ENCODE peak calls at places on chromosomes 6 and 20, in four cellular contexts. K, Q, U and A are unnamed samples.

GRCh38 chr6:122033564-122034181 is 365.8 kb upstream of the HSF2 start:
- DNase-seq in K (peak; percentile 70), Q (peak; percentile 69), U (no peak), A (peak; percentile 15)

GRCh38 chr20:20368414-20369352 is 779 bp downstream of the INSM1 start:
- DNase-seq in K (no peak), Q (no peak), U (no peak), A (no peak)

GRCh38 chr20:32240220-32240619 is 32.5 kb downstream of the POFUT1 start:
- DNase-seq in K (no peak), Q (no peak), U (no peak), A (no peak)

GRCh38 chr20:37901667-37902503 is 1.0 kb upstream of the VSTM2L start:
- DNase-seq in K (peak; percentile 60), Q (peak; percentile 31), U (no peak), A (peak; percentile 80)

GRCh38 chr6:158086054-158086705 is 81.9 kb downstream of the SERAC1 start:
- DNase-seq in K (peak; percentile 64), Q (no peak), U (no peak), A (no peak)

GRCh38 chr6:36840471-36841461 is 1.5 kb upstream of the CPNE5 start:
- DNase-seq in K (no peak), Q (no peak), U (no peak), A (no peak)

GRCh38 chr20:56964886-56965285 is 301.6 kb downstream of the BMP7 start:
- DNase-seq in K (no peak), Q (no peak), U (no peak), A (no peak)

GRCh38 chr6:52622810-52623209 is 46.0 kb upstream of the TRAM2 start:
- DNase-seq in K (no peak), Q (no peak), U (no peak), A (no peak)

GRCh38 chr6:43052842-43053544 is 658 bp downstream of the CUL7 start:
- DNase-seq in K (peak; percentile 20), Q (peak; percentile 53), U (no peak), A (no peak)

GRCh38 chr6:4817551-4817950 is 41.3 kb downstream of the CDYL start:
- DNase-seq in K (peak; percentile 52), Q (no peak), U (no peak), A (no peak)

GRCh38 chr20:61502433-61502832 is 250.4 kb downstream of the CDH4 start:
- DNase-seq in K (peak; percentile 50), Q (no peak), U (no peak), A (no peak)

GRCh38 chr6:128519132-128519930 is 1.1 kb downstream of the PTPRK start:
- DNase-seq in K (peak; percentile 45), Q (peak; percentile 69), U (no peak), A (no peak)

GRCh38 chr6:49632712-49633111 is 3.9 kb downstream of the RHAG start:
- DNase-seq in K (no peak), Q (no peak), U (no peak), A (no peak)

GRCh38 chr6:3847521-3847920 is 1.7 kb upstream of the FAM50B start:
- DNase-seq in K (peak; percentile 36), Q (peak; percentile 36), U (no peak), A (no peak)

GRCh38 chr20:38094373-38094775 is 60.8 kb downstream of the RPRD1B start:
- DNase-seq in K (peak; percentile 85), Q (peak; percentile 72), U (peak; percentile 73), A (peak; percentile 78)

GRCh38 chr6:160756871-160757270 is 54.8 kb downstream of the PLG start:
- DNase-seq in K (no peak), Q (no peak), U (no peak), A (no peak)

GRCh38 chr6:23637296-23637695 is 488.7 kb upstream of the NRSN1 start:
- DNase-seq in K (no peak), Q (no peak), U (no peak), A (no peak)

GRCh38 chr6:128036808-128037570 is 136.1 kb upstream of the THEMIS start:
- DNase-seq in K (no peak), Q (no peak), U (no peak), A (no peak)

GRCh38 chr6:123118811-123119210 is 122.8 kb downstream of the CLVS2 start:
- DNase-seq in K (no peak), Q (no peak), U (no peak), A (no peak)

GRCh38 chr6:16676978-16677377 is 84.3 kb downstream of the ATXN1 start:
- DNase-seq in K (peak; percentile 64), Q (no peak), U (no peak), A (no peak)

GRCh38 chr6:167760979-167761793 is 65.5 kb upstream of the AFDN start:
- DNase-seq in K (peak; percentile 0), Q (peak; percentile 84), U (no peak), A (no peak)

GRCh38 chr6:53179961-53180651 is 31.5 kb upstream of the GCM1 start:
- DNase-seq in K (peak; percentile 33), Q (peak; percentile 89), U (no peak), A (no peak)

GRCh38 chr6:21001736-21002135 is 467.5 kb downstream of the CDKAL1 start:
- DNase-seq in K (peak; percentile 12), Q (no peak), U (no peak), A (no peak)

GRCh38 chr6:70172252-70172651 is 130.6 kb downstream of the COL9A1 start:
- DNase-seq in K (no peak), Q (no peak), U (no peak), A (no peak)

GRCh38 chr20:44010162-44010704 is 95.6 kb downstream of the TOX2 start:
- DNase-seq in K (no peak), Q (no peak), U (no peak), A (peak; percentile 75)

GRCh38 chr20:25238319-25239037 is 9.4 kb upstream of the PYGB start:
- DNase-seq in K (peak; percentile 73), Q (no peak), U (no peak), A (no peak)

GRCh38 chr20:51163996-51164600 is 141.2 kb upstream of the KCNG1 start:
- DNase-seq in K (no peak), Q (no peak), U (no peak), A (no peak)

GRCh38 chr20:49989234-49990065 is 6.7 kb downstream of the SNAI1 start:
- DNase-seq in K (peak; percentile 87), Q (peak; percentile 71), U (no peak), A (no peak)

GRCh38 chr20:23269954-23270353 is 80.6 kb upstream of the NXT1 start:
- DNase-seq in K (no peak), Q (peak; percentile 91), U (no peak), A (no peak)

GRCh38 chr6:19737968-19738367 is 99.2 kb upstream of the ID4 start:
- DNase-seq in K (no peak), Q (no peak), U (no peak), A (no peak)

GRCh38 chr6:94362061-94362864 is 942.9 kb upstream of the EPHA7 start:
- DNase-seq in K (no peak), Q (no peak), U (no peak), A (no peak)

GRCh38 chr6:161549977-161550655 is 276.3 kb upstream of the AGPAT4 start:
- DNase-seq in K (no peak), Q (no peak), U (no peak), A (peak; percentile 18)

GRCh38 chr6:139679516-139680179 is 305.2 kb upstream of the CITED2 start:
- DNase-seq in K (peak; percentile 45), Q (peak; percentile 35), U (no peak), A (no peak)
- TF ChIP-seq FOS in K (no peak), Q (no peak), U (no peak), A (no peak)

DNA sequence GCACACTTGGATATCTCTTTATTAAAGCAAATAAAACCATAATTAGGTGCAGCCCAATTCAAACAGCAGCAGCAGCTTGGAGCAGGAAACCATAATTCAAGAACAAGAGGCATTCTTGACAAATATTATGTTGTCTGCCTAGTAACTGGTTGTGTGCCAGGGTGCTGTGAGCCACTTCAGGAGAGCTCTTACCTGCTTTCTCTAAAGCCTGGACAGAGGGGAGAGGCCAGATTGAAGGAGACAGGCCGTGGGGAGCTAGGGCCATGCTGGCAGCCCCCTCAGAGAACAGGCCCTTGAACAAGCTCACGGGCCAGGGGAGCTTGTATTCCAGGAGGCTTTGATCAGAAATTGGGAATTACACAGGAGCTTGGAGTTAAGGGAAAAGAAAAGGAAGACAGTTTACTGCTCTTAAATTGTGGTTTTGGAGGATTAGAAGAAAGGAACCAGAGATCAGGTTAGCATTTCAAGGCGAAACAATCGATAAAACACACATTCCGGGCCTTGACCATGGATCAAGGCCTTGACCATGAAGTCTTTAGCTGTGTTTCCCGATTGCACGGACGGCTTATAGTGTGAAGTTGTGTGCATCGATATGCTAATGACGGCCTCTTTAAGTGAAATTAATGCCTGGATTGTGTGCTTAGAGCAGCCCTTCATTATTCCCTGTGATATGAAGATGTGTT is 69.8 kb upstream of the NKX2-2 start:
- DNase-seq in K (no peak), Q (no peak), U (no peak), A (no peak)
- TF ChIP-seq FOS in K (no peak), Q (no peak), U (no peak), A (no peak)

DNA sequence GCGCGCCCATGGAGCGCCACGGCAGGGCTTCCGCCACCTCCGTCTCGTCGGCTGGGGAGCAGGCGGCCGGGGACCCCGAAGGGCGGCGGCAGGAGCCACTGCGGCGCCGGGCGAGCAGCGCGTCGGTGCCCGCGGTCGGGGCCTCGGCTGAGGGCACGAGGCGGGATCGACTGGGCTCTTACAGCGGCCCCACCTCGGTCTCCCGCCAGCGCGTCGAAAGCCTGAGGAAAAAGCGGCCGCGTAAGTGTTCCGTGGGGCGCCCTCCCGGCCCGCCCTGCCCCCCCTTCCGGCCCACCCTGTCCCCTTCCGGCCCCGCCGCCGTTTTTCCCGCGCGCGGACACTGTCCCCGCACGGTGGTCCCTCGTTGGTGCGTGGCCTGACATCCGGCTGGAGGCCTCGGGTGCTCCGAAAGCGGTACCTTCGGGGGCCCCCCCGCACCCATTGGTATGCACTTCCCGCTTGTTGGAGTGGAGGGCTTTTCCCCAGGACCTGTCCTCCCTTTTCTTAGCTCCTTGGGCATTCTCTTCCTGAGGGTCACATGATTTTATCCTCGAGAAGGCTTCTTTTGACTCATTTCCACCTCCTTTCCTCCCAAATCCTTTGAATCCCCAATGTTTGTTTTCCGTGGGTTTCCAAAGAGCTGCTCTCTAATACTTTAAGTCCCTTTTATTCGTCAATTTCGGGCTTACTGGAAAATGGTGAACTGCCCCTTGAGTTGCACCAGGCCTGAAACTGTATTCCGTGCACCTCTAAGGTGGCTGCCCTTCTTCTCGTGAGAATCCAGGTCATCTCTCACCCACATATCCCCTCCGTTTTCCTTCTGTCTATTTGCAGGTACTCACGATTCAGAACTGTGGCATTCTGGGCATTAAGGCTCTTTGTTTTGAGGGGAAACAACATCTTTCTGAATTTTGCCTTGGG is 562 bp downstream of the PANK2 start:
- DNase-seq in K (no peak), Q (peak; percentile 53), U (no peak), A (peak; percentile 74)
- TF ChIP-seq FOS in K (no peak), Q (peak; percentile 34), U (no peak), A (no peak)

GRCh38 chr20:2873747-2874041 is 413 bp downstream of the PTPRA start:
- DNase-seq in K (peak; percentile 28), Q (peak; percentile 47), U (no peak), A (peak; percentile 61)

GRCh38 chr20:2871111-2871465 is 2.2 kb upstream of the PTPRA start:
- DNase-seq in K (peak; percentile 16), Q (peak; percentile 25), U (no peak), A (peak; percentile 16)

GRCh38 chr20:2873010-2873746 is at the start of gene PTPRA:
- DNase-seq in K (peak; percentile 88), Q (peak; percentile 91), U (peak; percentile 59), A (peak; percentile 92)

GRCh38 chr20:2871555-2872303 is 1.6 kb upstream of the PTPRA start:
- DNase-seq in K (no peak), Q (no peak), U (no peak), A (peak; percentile 50)

GRCh38 chr20:2872304-2873009 is 824 bp upstream of the PTPRA start:
- DNase-seq in K (peak; percentile 43), Q (peak; percentile 64), U (peak; percentile 20), A (peak; percentile 89)
- TF ChIP-seq FOS in K (no peak), Q (no peak), U (no peak), A (no peak)